ENCODE peak calls at places on chromosome 3, in four cellular contexts. One of them, this sample, is unnamed.

GRCh38 chr3:126314305-126315082 is 42.7 kb downstream of the KLF15 start:
- DNase-seq in sigmoid colon: peak
- DNase-seq in SK-N-SH: no peak
- DNase-seq in A549: no peak
- DNase-seq in this sample: peak

GRCh38 chr3:44954962-44955361 is 21.0 kb downstream of the ZDHHC3 start:
- DNase-seq in sigmoid colon: no peak
- DNase-seq in SK-N-SH: no peak
- DNase-seq in A549: no peak
- DNase-seq in this sample: no peak

GRCh38 chr3:134017490-134017889 is 12.2 kb downstream of the SLCO2A1 start:
- DNase-seq in sigmoid colon: peak
- DNase-seq in SK-N-SH: no peak
- DNase-seq in A549: no peak
- DNase-seq in this sample: no peak

GRCh38 chr3:113194747-113195400 is 16.5 kb upstream of the BOC start:
- DNase-seq in sigmoid colon: no peak
- DNase-seq in SK-N-SH: peak
- DNase-seq in A549: no peak
- DNase-seq in this sample: no peak

GRCh38 chr3:46778101-46778500 is 60.4 kb upstream of the PRSS50 start:
- DNase-seq in sigmoid colon: no peak
- DNase-seq in SK-N-SH: no peak
- DNase-seq in A549: no peak
- DNase-seq in this sample: no peak

GRCh38 chr3:13229291-13229949 is 156.2 kb upstream of the IQSEC1 start:
- DNase-seq in sigmoid colon: no peak
- DNase-seq in SK-N-SH: peak
- DNase-seq in A549: peak
- DNase-seq in this sample: no peak

GRCh38 chr3:195072916-195073564 is 197.9 kb downstream of the XXYLT1 start:
- DNase-seq in sigmoid colon: peak
- DNase-seq in SK-N-SH: no peak
- DNase-seq in A549: no peak
- DNase-seq in this sample: no peak

GRCh38 chr3:135922903-135923250 is 42.7 kb upstream of the PPP2R3A start:
- DNase-seq in sigmoid colon: no peak
- DNase-seq in SK-N-SH: no peak
- DNase-seq in A549: no peak
- DNase-seq in this sample: no peak

GRCh38 chr3:19885468-19885867 is 48.5 kb downstream of the EFHB start:
- DNase-seq in sigmoid colon: no peak
- DNase-seq in SK-N-SH: peak
- DNase-seq in A549: peak
- DNase-seq in this sample: no peak

GRCh38 chr3:156246939-156247725 is 126.8 kb downstream of the KCNAB1 start:
- DNase-seq in sigmoid colon: no peak
- DNase-seq in SK-N-SH: no peak
- DNase-seq in A549: no peak
- DNase-seq in this sample: no peak
- TF ChIP-seq EP300 in sigmoid colon: no peak
- TF ChIP-seq EP300 in SK-N-SH: no peak
- TF ChIP-seq EP300 in A549: no peak
- TF ChIP-seq EP300 in this sample: no peak

DNA sequence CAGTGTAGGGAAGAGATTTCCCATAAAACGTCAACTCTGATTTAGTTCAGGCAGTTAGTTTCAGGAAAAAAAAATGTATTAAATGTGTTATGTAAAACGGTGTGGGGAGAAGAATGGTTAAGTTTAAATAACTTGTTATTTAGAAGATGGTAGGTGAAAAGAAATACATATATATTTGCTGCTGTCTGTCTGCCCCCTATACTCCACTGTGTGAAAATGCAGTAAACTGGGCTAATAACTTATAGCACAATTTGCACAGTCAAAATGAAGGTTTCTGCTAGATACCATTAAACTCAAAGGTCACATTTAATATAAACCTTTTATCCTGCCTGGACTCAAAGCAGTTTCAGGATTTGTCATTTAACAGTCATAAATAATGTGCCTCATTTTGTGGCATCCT is 515.0 kb downstream of the FGF12 start:
- DNase-seq in sigmoid colon: no peak
- DNase-seq in SK-N-SH: no peak
- DNase-seq in A549: no peak
- DNase-seq in this sample: no peak
- TF ChIP-seq EP300 in sigmoid colon: no peak
- TF ChIP-seq EP300 in SK-N-SH: no peak
- TF ChIP-seq EP300 in A549: no peak
- TF ChIP-seq EP300 in this sample: no peak

GRCh38 chr3:25789209-25789595 is 688 bp upstream of the OXSM start:
- DNase-seq in sigmoid colon: no peak
- DNase-seq in SK-N-SH: no peak
- DNase-seq in A549: no peak
- DNase-seq in this sample: no peak

GRCh38 chr3:25785826-25786225 is 2.6 kb upstream of the NGLY1 start:
- DNase-seq in sigmoid colon: no peak
- DNase-seq in SK-N-SH: no peak
- DNase-seq in A549: no peak
- DNase-seq in this sample: no peak

GRCh38 chr3:25787689-25788088 is 2.2 kb upstream of the OXSM start:
- DNase-seq in sigmoid colon: no peak
- DNase-seq in SK-N-SH: no peak
- DNase-seq in A549: no peak
- DNase-seq in this sample: no peak

GRCh38 chr3:25784971-25785370 is 1.7 kb upstream of the NGLY1 start:
- DNase-seq in sigmoid colon: no peak
- DNase-seq in SK-N-SH: no peak
- DNase-seq in A549: no peak
- DNase-seq in this sample: no peak

DNA sequence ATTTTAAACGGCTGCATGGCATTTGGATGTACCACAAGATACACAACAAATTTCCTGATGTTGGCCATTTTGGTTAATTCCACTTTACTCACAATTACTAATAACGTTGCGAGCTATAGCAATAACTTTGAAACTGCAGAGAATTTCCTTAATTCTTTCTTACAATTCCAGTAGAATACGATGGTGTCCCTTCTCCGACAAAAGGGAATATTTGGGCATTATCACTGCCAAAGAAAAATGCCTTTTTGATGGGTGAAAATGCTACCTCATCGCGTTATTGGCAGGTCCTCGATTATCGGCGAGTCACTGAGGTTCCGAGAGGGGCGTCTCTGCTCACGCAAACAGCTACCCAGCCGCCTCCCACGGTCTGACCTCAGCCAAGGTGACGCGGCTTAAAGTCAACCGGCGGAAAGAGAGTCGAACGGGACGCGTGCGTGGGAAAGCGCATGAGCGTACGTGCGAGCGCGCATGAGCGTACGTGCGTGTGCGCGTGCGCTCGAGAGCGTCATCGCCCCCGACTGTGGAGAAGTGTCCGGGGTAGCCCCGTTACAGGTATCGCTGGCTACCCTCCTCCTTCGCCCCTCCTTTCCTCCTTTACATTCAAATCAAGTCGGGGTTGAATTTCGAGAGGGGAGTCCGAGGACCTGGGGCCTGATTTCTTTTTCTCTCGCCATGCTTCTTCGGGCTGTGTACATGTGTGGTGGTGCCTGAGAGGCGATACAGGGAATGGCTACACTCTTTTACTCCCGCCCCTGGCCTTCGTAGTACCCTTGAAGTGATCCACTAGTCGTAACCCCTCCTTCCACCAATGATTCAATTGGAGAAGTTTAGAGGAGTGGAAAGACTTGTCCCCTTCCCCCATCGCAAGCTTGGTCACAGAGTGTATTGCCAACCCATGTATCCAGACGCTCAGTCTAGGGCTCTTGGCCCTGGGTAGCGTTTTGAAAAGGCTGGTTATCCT is at the start of gene OXSM:
- DNase-seq in sigmoid colon: peak
- DNase-seq in SK-N-SH: peak
- DNase-seq in A549: peak
- DNase-seq in this sample: peak
- TF ChIP-seq EP300 in sigmoid colon: peak
- TF ChIP-seq EP300 in SK-N-SH: no peak
- TF ChIP-seq EP300 in A549: no peak
- TF ChIP-seq EP300 in this sample: no peak

GRCh38 chr3:160451602-160452001 is 2.0 kb upstream of the TRIM59 start:
- DNase-seq in sigmoid colon: no peak
- DNase-seq in SK-N-SH: no peak
- DNase-seq in A549: no peak
- DNase-seq in this sample: no peak
- TF ChIP-seq EP300 in sigmoid colon: no peak
- TF ChIP-seq EP300 in SK-N-SH: no peak
- TF ChIP-seq EP300 in A549: no peak
- TF ChIP-seq EP300 in this sample: no peak

DNA sequence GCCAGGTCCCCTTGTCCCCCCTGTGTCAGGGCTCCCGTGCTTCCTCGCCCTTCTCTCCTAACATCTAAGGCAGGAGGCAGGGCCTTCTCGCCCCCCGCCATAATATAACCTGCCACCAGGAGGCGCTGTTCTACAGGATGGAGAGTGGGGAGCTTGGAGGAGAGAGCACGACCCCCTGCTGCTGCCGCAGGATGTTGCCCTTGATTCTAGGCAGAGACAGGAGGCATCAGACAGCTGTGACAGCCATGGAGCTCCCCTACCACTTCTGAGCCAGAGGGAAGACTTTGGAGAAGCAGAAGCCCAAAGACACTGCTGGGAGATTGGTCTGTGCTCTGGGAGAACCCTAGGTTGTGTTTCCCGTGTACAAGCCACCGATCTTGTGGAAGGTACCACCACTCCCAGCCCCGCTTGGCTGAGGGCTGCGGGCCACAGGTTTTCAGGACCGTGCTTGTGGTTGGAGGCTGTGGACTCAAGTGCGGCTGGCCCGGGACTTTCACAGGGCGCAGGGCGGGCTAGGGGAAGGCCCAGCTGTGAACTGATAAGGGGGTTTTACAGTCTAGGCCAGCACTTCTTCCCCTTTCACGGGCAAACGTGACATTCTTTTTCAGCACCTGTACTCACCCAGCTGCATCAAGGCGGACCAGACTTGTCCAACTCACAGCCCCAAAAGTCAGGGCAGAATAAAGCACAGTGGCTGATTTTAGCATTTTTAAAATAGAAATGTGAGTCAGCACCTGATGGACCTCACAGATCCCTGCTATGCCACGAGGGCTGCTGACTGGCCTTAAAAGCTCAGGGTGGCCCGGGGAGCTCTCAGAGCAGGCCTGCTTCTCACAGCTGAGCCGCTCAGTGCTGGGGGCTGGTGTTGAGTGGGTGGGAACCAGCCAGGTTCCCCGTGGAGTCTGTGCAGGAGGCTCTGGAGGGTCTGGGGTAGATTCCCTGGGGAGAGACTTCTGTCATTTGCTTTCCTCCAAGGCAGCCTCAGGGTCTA is 2.6 kb upstream of the TIGIT start:
- DNase-seq in sigmoid colon: peak
- DNase-seq in SK-N-SH: peak
- DNase-seq in A549: peak
- DNase-seq in this sample: peak
- TF ChIP-seq EP300 in sigmoid colon: no peak
- TF ChIP-seq EP300 in SK-N-SH: no peak
- TF ChIP-seq EP300 in A549: no peak
- TF ChIP-seq EP300 in this sample: no peak

GRCh38 chr3:42175841-42176240 is 84.7 kb downstream of the TRAK1 start:
- DNase-seq in sigmoid colon: no peak
- DNase-seq in SK-N-SH: no peak
- DNase-seq in A549: no peak
- DNase-seq in this sample: no peak

GRCh38 chr3:42177801-42178150 is 86.6 kb downstream of the TRAK1 start:
- DNase-seq in sigmoid colon: peak
- DNase-seq in SK-N-SH: no peak
- DNase-seq in A549: no peak
- DNase-seq in this sample: no peak

GRCh38 chr3:42174679-42175660 is 83.8 kb downstream of the TRAK1 start:
- DNase-seq in sigmoid colon: peak
- DNase-seq in SK-N-SH: no peak
- DNase-seq in A549: no peak
- DNase-seq in this sample: no peak

GRCh38 chr3:42177068-42177800 is 86.1 kb downstream of the TRAK1 start:
- DNase-seq in sigmoid colon: no peak
- DNase-seq in SK-N-SH: no peak
- DNase-seq in A549: no peak
- DNase-seq in this sample: no peak

DNA sequence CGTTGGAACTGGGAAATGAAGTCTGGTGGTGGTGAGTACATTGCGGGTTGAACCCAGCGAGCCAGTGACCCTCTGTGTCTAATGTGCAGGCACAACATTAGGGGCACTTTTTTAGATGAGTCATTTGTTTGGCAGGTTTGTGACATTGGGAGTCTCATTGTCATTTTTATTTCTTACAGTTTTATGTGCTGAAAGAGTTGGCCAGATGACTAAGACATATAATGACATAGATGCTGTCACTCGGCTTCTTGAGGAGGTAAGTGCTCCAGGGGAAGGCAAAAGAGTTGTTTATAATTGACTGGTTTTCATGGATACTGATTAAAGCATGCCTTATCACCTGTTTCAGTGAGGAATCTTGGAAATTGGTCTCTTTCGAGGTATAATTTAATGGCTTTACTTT is 85.5 kb downstream of the TRAK1 start:
- DNase-seq in sigmoid colon: no peak
- DNase-seq in SK-N-SH: no peak
- DNase-seq in A549: no peak
- DNase-seq in this sample: no peak
- TF ChIP-seq EP300 in sigmoid colon: no peak
- TF ChIP-seq EP300 in SK-N-SH: no peak
- TF ChIP-seq EP300 in A549: no peak
- TF ChIP-seq EP300 in this sample: no peak

DNA sequence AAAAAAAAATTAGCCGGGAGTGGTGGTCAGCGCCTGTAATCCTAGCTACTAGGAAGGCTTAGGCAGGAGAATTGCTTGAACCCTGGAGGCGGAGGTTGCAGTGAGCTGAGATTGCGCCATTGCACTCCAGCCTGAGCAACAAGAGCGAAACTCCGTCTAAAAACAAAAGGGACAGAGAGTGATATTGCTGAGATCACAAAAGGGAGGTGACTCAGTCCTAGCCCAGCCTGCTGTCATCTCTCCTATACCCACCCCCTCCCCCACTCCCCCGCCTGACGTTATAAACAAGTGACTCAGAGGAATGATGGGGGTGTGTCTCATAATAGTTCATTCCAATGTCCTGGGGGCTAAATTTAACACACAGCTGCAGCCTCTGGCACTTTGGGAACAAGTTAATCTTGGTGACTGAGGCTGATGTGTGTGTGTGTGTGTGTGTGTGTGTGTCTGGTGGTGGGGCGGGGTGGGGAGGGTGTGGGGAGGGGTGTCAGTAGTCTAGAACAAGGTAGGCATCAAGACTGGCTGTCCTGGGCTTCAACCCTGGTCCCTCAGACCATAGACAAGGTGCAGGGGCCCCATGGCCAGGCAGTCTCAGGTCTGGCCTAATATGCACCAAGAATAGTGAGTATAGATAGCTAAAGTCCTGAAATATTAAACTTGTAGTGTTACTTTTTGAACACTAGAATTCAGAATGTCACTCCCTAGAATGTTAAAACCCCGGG is 1.3 kb upstream of the KLHL40 start:
- DNase-seq in sigmoid colon: peak
- DNase-seq in SK-N-SH: no peak
- DNase-seq in A549: peak
- DNase-seq in this sample: peak
- TF ChIP-seq EP300 in sigmoid colon: no peak
- TF ChIP-seq EP300 in SK-N-SH: no peak
- TF ChIP-seq EP300 in A549: no peak
- TF ChIP-seq EP300 in this sample: no peak

This sample was measured in H1.